ENCODE peak calls at places on chromosomes 1 and 21, in six cellular contexts. One of them, this sample, is unnamed.

GRCh38 chr1:169326644-169327316 is 40.8 kb downstream of the NME7 start:
- DNase-seq in heart left ventricle: no peak
- DNase-seq in pancreas: no peak
- DNase-seq in psoas muscle: no peak
- DNase-seq in IMR-90: peak
- DNase-seq in heart right ventricle: no peak
- DNase-seq in this sample: no peak

GRCh38 chr1:210598135-210598652 is 269.5 kb downstream of the HHAT start:
- DNase-seq in heart left ventricle: peak
- DNase-seq in pancreas: no peak
- DNase-seq in psoas muscle: peak
- DNase-seq in IMR-90: peak
- DNase-seq in heart right ventricle: peak
- DNase-seq in this sample: no peak

GRCh38 chr1:94298861-94299260 is 61.5 kb upstream of the ARHGAP29 start:
- DNase-seq in heart left ventricle: no peak
- DNase-seq in pancreas: no peak
- DNase-seq in psoas muscle: no peak
- DNase-seq in IMR-90: no peak
- DNase-seq in heart right ventricle: no peak
- DNase-seq in this sample: no peak

GRCh38 chr1:115364044-115364775 is 26.2 kb upstream of the NGF start:
- DNase-seq in heart left ventricle: peak
- DNase-seq in pancreas: no peak
- DNase-seq in psoas muscle: peak
- DNase-seq in IMR-90: peak
- DNase-seq in heart right ventricle: peak
- DNase-seq in this sample: no peak

GRCh38 chr1:12643785-12644184 is at the start of gene AADACL4:
- DNase-seq in heart left ventricle: no peak
- DNase-seq in pancreas: no peak
- DNase-seq in psoas muscle: no peak
- DNase-seq in IMR-90: no peak
- DNase-seq in heart right ventricle: no peak
- DNase-seq in this sample: no peak

GRCh38 chr21:46061063-46061462 is 36.8 kb upstream of the COL6A2 start:
- DNase-seq in heart left ventricle: no peak
- DNase-seq in pancreas: no peak
- DNase-seq in psoas muscle: peak
- DNase-seq in IMR-90: no peak
- DNase-seq in heart right ventricle: no peak
- DNase-seq in this sample: no peak

GRCh38 chr1:81780705-81781454 is 19.9 kb upstream of the ADGRL2 start:
- DNase-seq in heart left ventricle: no peak
- DNase-seq in pancreas: no peak
- DNase-seq in psoas muscle: no peak
- DNase-seq in IMR-90: no peak
- DNase-seq in heart right ventricle: no peak
- DNase-seq in this sample: no peak

GRCh38 chr1:67838180-67838912 is 5.1 kb upstream of the GNG12 start:
- DNase-seq in heart left ventricle: no peak
- DNase-seq in pancreas: no peak
- DNase-seq in psoas muscle: no peak
- DNase-seq in IMR-90: no peak
- DNase-seq in heart right ventricle: no peak
- DNase-seq in this sample: peak

GRCh38 chr1:183454377-183454776 is 17.9 kb upstream of the SMG7 start:
- DNase-seq in heart left ventricle: no peak
- DNase-seq in pancreas: no peak
- DNase-seq in psoas muscle: no peak
- DNase-seq in IMR-90: no peak
- DNase-seq in heart right ventricle: no peak
- DNase-seq in this sample: no peak

GRCh38 chr1:201019321-201019977 is 4.1 kb downstream of the KIF21B start:
- DNase-seq in heart left ventricle: peak
- DNase-seq in pancreas: peak
- DNase-seq in psoas muscle: peak
- DNase-seq in IMR-90: no peak
- DNase-seq in heart right ventricle: peak
- DNase-seq in this sample: peak

GRCh38 chr21:43764576-43765495 is 11.3 kb downstream of the CSTB start:
- DNase-seq in heart left ventricle: no peak
- DNase-seq in pancreas: no peak
- DNase-seq in psoas muscle: no peak
- DNase-seq in IMR-90: no peak
- DNase-seq in heart right ventricle: no peak
- DNase-seq in this sample: peak

GRCh38 chr1:157798211-157798610 is 21.3 kb upstream of the FCRL2 start:
- DNase-seq in heart left ventricle: no peak
- DNase-seq in pancreas: no peak
- DNase-seq in psoas muscle: no peak
- DNase-seq in IMR-90: no peak
- DNase-seq in heart right ventricle: no peak
- DNase-seq in this sample: no peak

GRCh38 chr21:34553199-34553952 is 41.4 kb upstream of the KCNE1 start:
- DNase-seq in heart left ventricle: no peak
- DNase-seq in pancreas: no peak
- DNase-seq in psoas muscle: no peak
- DNase-seq in IMR-90: peak
- DNase-seq in heart right ventricle: no peak
- DNase-seq in this sample: no peak

GRCh38 chr1:116370186-116370585 is 2.9 kb upstream of the ATP1A1 start:
- DNase-seq in heart left ventricle: no peak
- DNase-seq in pancreas: no peak
- DNase-seq in psoas muscle: no peak
- DNase-seq in IMR-90: no peak
- DNase-seq in heart right ventricle: no peak
- DNase-seq in this sample: no peak

GRCh38 chr1:203046984-203047630 is 20.8 kb downstream of the PPFIA4 start:
- DNase-seq in heart left ventricle: no peak
- DNase-seq in pancreas: no peak
- DNase-seq in psoas muscle: no peak
- DNase-seq in IMR-90: peak
- DNase-seq in heart right ventricle: no peak
- DNase-seq in this sample: peak

GRCh38 chr1:107782192-107782845 is 182.7 kb downstream of the VAV3 start:
- DNase-seq in heart left ventricle: no peak
- DNase-seq in pancreas: no peak
- DNase-seq in psoas muscle: no peak
- DNase-seq in IMR-90: peak
- DNase-seq in heart right ventricle: no peak
- DNase-seq in this sample: peak

GRCh38 chr21:42971897-42972275 is 2.5 kb upstream of the PKNOX1 start:
- DNase-seq in heart left ventricle: no peak
- DNase-seq in pancreas: no peak
- DNase-seq in psoas muscle: no peak
- DNase-seq in IMR-90: no peak
- DNase-seq in heart right ventricle: no peak
- DNase-seq in this sample: no peak

GRCh38 chr1:31394628-31395193 is 18.3 kb upstream of the SERINC2 start:
- DNase-seq in heart left ventricle: peak
- DNase-seq in pancreas: peak
- DNase-seq in psoas muscle: peak
- DNase-seq in IMR-90: peak
- DNase-seq in heart right ventricle: peak
- DNase-seq in this sample: peak

GRCh38 chr1:115492880-115493279 is 148.9 kb upstream of the VANGL1 start:
- DNase-seq in heart left ventricle: no peak
- DNase-seq in pancreas: no peak
- DNase-seq in psoas muscle: no peak
- DNase-seq in IMR-90: peak
- DNase-seq in heart right ventricle: no peak
- DNase-seq in this sample: no peak

GRCh38 chr1:46492871-46493270 is 3.2 kb downstream of the DMBX1 start:
- DNase-seq in heart left ventricle: no peak
- DNase-seq in pancreas: no peak
- DNase-seq in psoas muscle: no peak
- DNase-seq in IMR-90: no peak
- DNase-seq in heart right ventricle: no peak
- DNase-seq in this sample: no peak

GRCh38 chr1:160136121-160136925 is 15.1 kb upstream of the ATP1A4 start:
- DNase-seq in heart left ventricle: no peak
- DNase-seq in pancreas: no peak
- DNase-seq in psoas muscle: no peak
- DNase-seq in IMR-90: no peak
- DNase-seq in heart right ventricle: no peak
- DNase-seq in this sample: no peak

GRCh38 chr1:53614231-53615021 is 124.5 kb downstream of the GLIS1 start:
- DNase-seq in heart left ventricle: no peak
- DNase-seq in pancreas: no peak
- DNase-seq in psoas muscle: no peak
- DNase-seq in IMR-90: no peak
- DNase-seq in heart right ventricle: no peak
- DNase-seq in this sample: peak

GRCh38 chr1:91553196-91553595 is 52.5 kb downstream of the CDC7 start:
- DNase-seq in heart left ventricle: no peak
- DNase-seq in pancreas: peak
- DNase-seq in psoas muscle: no peak
- DNase-seq in IMR-90: peak
- DNase-seq in heart right ventricle: no peak
- DNase-seq in this sample: peak

GRCh38 chr1:246373828-246374569 is 133.1 kb downstream of the SMYD3 start:
- DNase-seq in heart left ventricle: no peak
- DNase-seq in pancreas: no peak
- DNase-seq in psoas muscle: no peak
- DNase-seq in IMR-90: no peak
- DNase-seq in heart right ventricle: no peak
- DNase-seq in this sample: no peak

GRCh38 chr1:17289756-17290155 is 18.2 kb upstream of the PADI4 start:
- DNase-seq in heart left ventricle: no peak
- DNase-seq in pancreas: no peak
- DNase-seq in psoas muscle: no peak
- DNase-seq in IMR-90: peak
- DNase-seq in heart right ventricle: no peak
- DNase-seq in this sample: no peak

GRCh38 chr1:207004931-207005830 is 27.4 kb downstream of the C1orf116 start:
- DNase-seq in heart left ventricle: no peak
- DNase-seq in pancreas: peak
- DNase-seq in psoas muscle: no peak
- DNase-seq in IMR-90: peak
- DNase-seq in heart right ventricle: no peak
- DNase-seq in this sample: peak

DNA sequence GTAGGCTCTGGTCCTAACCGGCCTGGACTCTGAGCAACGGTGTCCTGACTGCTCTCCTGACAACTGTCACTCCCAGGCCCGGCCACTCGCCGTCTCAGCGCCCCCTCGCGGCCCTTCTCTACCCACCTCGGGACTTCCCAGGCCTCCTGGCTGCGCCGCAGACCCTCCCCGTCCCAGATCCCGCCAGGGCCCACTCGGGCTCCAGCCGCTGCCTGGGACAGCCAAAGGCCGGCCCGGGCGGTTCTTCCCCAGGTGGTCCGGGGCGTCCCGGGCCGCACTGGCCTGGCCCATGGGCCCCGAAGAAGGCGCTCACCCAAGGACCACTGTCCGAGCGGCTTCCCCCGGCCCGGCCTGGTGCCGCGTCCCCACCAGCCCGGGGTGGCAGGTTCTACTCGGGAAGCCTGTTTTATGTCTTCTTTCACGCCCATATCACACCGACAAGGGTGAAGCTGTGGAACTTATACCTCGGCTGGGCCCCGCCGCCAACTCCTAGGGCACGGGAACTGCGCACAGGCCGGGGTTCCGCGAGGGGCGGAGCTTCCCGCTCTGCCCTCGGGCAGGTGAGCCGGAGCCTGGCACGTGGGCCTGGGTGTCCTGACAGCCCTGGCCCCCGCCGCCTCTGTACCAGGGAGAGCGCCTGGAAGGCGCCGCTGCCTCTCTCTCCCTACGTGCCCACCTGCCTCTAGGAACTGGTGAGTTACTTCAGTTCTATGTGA is 138.3 kb downstream of the TTLL7 start:
- DNase-seq in heart left ventricle: peak
- DNase-seq in pancreas: peak
- DNase-seq in psoas muscle: peak
- DNase-seq in IMR-90: no peak
- DNase-seq in heart right ventricle: peak
- DNase-seq in this sample: peak
- H3K27ac ChIP-seq in heart left ventricle: peak
- H3K27ac ChIP-seq in pancreas: peak
- H3K27ac ChIP-seq in psoas muscle: no peak
- H3K27ac ChIP-seq in IMR-90: no peak
- H3K27ac ChIP-seq in heart right ventricle: peak
- H3K27ac ChIP-seq in this sample: peak

GRCh38 chr1:193417945-193418744 is 231.7 kb upstream of the B3GALT2 start:
- DNase-seq in heart left ventricle: no peak
- DNase-seq in pancreas: no peak
- DNase-seq in psoas muscle: no peak
- DNase-seq in IMR-90: peak
- DNase-seq in heart right ventricle: no peak
- DNase-seq in this sample: no peak
- H3K4me3 ChIP-seq in heart left ventricle: peak
- H3K4me3 ChIP-seq in pancreas: peak
- H3K4me3 ChIP-seq in psoas muscle: peak
- H3K4me3 ChIP-seq in IMR-90: peak
- H3K4me3 ChIP-seq in heart right ventricle: peak
- H3K4me3 ChIP-seq in this sample: no peak

DNA sequence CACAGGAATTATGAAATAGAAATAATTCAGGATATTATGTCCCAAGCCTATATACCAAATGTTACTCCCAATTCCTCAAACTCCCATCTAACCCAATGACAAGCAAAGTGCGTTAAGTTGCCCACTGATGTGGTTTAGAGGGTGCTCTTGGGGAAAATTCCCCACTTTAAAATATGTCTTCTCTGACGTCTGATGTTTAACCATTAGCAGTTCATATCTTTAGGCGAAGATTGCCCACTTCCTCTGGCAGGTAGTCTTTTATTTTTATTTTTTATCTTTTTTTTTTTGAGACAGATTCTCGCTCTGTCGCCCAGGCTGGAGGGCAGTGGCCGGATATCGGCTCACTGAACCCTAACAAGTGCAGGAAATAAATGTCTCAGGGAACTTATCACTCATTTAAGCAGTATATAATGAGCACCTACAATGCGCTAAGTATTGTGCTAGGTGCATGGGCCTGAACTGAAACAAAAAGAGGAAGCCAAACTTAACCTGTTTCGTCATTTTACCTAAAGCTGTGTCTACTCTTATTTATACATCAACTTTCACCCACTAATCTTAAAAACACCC is 1.3 kb upstream of the LYST start:
- DNase-seq in heart left ventricle: no peak
- DNase-seq in pancreas: no peak
- DNase-seq in psoas muscle: no peak
- DNase-seq in IMR-90: no peak
- DNase-seq in heart right ventricle: no peak
- DNase-seq in this sample: no peak
- H3K27ac ChIP-seq in heart left ventricle: peak
- H3K27ac ChIP-seq in pancreas: peak
- H3K27ac ChIP-seq in psoas muscle: peak
- H3K27ac ChIP-seq in IMR-90: no peak
- H3K27ac ChIP-seq in heart right ventricle: peak
- H3K27ac ChIP-seq in this sample: no peak

GRCh38 chr1:119141660-119142059 is 1.2 kb upstream of the WARS2 start:
- DNase-seq in heart left ventricle: no peak
- DNase-seq in pancreas: no peak
- DNase-seq in psoas muscle: no peak
- DNase-seq in IMR-90: no peak
- DNase-seq in heart right ventricle: no peak
- DNase-seq in this sample: no peak
- H3K4me3 ChIP-seq in heart left ventricle: peak
- H3K4me3 ChIP-seq in pancreas: peak
- H3K4me3 ChIP-seq in psoas muscle: peak
- H3K4me3 ChIP-seq in IMR-90: no peak
- H3K4me3 ChIP-seq in heart right ventricle: no peak
- H3K4me3 ChIP-seq in this sample: peak

GRCh38 chr1:242467556-242468145 is 56.8 kb downstream of the PLD5 start:
- DNase-seq in heart left ventricle: peak
- DNase-seq in pancreas: no peak
- DNase-seq in psoas muscle: no peak
- DNase-seq in IMR-90: peak
- DNase-seq in heart right ventricle: no peak
- DNase-seq in this sample: peak
- H3K27ac ChIP-seq in heart left ventricle: no peak
- H3K27ac ChIP-seq in pancreas: no peak
- H3K27ac ChIP-seq in psoas muscle: no peak
- H3K27ac ChIP-seq in IMR-90: no peak
- H3K27ac ChIP-seq in heart right ventricle: no peak
- H3K27ac ChIP-seq in this sample: no peak